ENCODE peak calls at places on chromosome 1, in six cellular contexts. One of them, this sample, is unnamed.

GRCh38 chr1:40039245-40039756 is 1.2 kb upstream of the CAP1 start:
- DNase-seq in GM06990: peak; percentile 69
- DNase-seq in endothelial cell: no peak
- DNase-seq in HFFc6: peak; percentile 51
- DNase-seq in HL-60: no peak
- DNase-seq in type B pancreatic cell: no peak
- DNase-seq in this sample: no peak

GRCh38 chr1:70353641-70354331 is 736 bp downstream of the ANKRD13C start:
- DNase-seq in HFFc6: peak; percentile 79
- DNase-seq in type B pancreatic cell: no peak
- DNase-seq in HL-60: no peak
- DNase-seq in GM06990: no peak
- DNase-seq in endothelial cell: peak; percentile 30
- DNase-seq in this sample: peak; percentile 76

GRCh38 chr1:14366361-14367018 is 232.0 kb upstream of the KAZN start:
- DNase-seq in HL-60: no peak
- DNase-seq in type B pancreatic cell: no peak
- DNase-seq in GM06990: no peak
- DNase-seq in HFFc6: no peak
- DNase-seq in endothelial cell: peak; percentile 6
- DNase-seq in this sample: no peak

GRCh38 chr1:30700528-30701265 is 22.7 kb downstream of the MATN1 start:
- DNase-seq in type B pancreatic cell: no peak
- DNase-seq in HFFc6: peak; percentile 67
- DNase-seq in GM06990: no peak
- DNase-seq in HL-60: no peak
- DNase-seq in endothelial cell: no peak
- DNase-seq in this sample: no peak

GRCh38 chr1:29490204-29490934 is 254.0 kb downstream of the PTPRU start:
- DNase-seq in HL-60: no peak
- DNase-seq in HFFc6: no peak
- DNase-seq in type B pancreatic cell: no peak
- DNase-seq in GM06990: no peak
- DNase-seq in endothelial cell: no peak
- DNase-seq in this sample: no peak

GRCh38 chr1:92476071-92476607 is 10.6 kb downstream of the GFI1 start:
- DNase-seq in HFFc6: no peak
- DNase-seq in HL-60: peak; percentile 91
- DNase-seq in type B pancreatic cell: no peak
- DNase-seq in GM06990: peak; percentile 33
- DNase-seq in endothelial cell: no peak
- DNase-seq in this sample: peak; percentile 93

GRCh38 chr1:3246251-3246650 is 177.2 kb downstream of the PRDM16 start:
- DNase-seq in GM06990: no peak
- DNase-seq in HFFc6: no peak
- DNase-seq in HL-60: no peak
- DNase-seq in type B pancreatic cell: no peak
- DNase-seq in endothelial cell: no peak
- DNase-seq in this sample: no peak

GRCh38 chr1:171664976-171665375 is 12.5 kb upstream of the MYOC start:
- DNase-seq in endothelial cell: no peak
- DNase-seq in type B pancreatic cell: no peak
- DNase-seq in HL-60: no peak
- DNase-seq in HFFc6: no peak
- DNase-seq in GM06990: no peak
- DNase-seq in this sample: no peak

GRCh38 chr1:244801246-244801645 is 34.2 kb upstream of the COX20 start:
- DNase-seq in type B pancreatic cell: no peak
- DNase-seq in GM06990: peak; percentile 29
- DNase-seq in HL-60: peak; percentile 28
- DNase-seq in endothelial cell: peak; percentile 15
- DNase-seq in HFFc6: no peak
- DNase-seq in this sample: peak; percentile 75

GRCh38 chr1:200033511-200034261 is 6.2 kb downstream of the NR5A2 start:
- DNase-seq in endothelial cell: no peak
- DNase-seq in type B pancreatic cell: no peak
- DNase-seq in GM06990: no peak
- DNase-seq in HFFc6: no peak
- DNase-seq in HL-60: no peak
- DNase-seq in this sample: no peak

GRCh38 chr1:43786975-43787374 is 79.6 kb downstream of the ST3GAL3 start:
- DNase-seq in GM06990: no peak
- DNase-seq in type B pancreatic cell: no peak
- DNase-seq in endothelial cell: no peak
- DNase-seq in HFFc6: no peak
- DNase-seq in HL-60: no peak
- DNase-seq in this sample: no peak

GRCh38 chr1:215682232-215682631 is 115.1 kb downstream of the KCTD3 start:
- DNase-seq in endothelial cell: no peak
- DNase-seq in type B pancreatic cell: no peak
- DNase-seq in HFFc6: peak; percentile 22
- DNase-seq in HL-60: no peak
- DNase-seq in GM06990: no peak
- DNase-seq in this sample: no peak

GRCh38 chr1:245934409-245934808 is 572.7 kb downstream of the SMYD3 start:
- DNase-seq in endothelial cell: no peak
- DNase-seq in HL-60: no peak
- DNase-seq in HFFc6: no peak
- DNase-seq in type B pancreatic cell: no peak
- DNase-seq in GM06990: no peak
- DNase-seq in this sample: no peak

GRCh38 chr1:234978397-234979291 is 150.0 kb downstream of the TOMM20 start:
- DNase-seq in HFFc6: peak; percentile 70
- DNase-seq in endothelial cell: no peak
- DNase-seq in GM06990: peak; percentile 90
- DNase-seq in HL-60: peak; percentile 90
- DNase-seq in type B pancreatic cell: no peak
- DNase-seq in this sample: peak; percentile 81

GRCh38 chr1:115978292-115978941 is 2.1 kb downstream of the SLC22A15 start:
- DNase-seq in GM06990: no peak
- DNase-seq in endothelial cell: no peak
- DNase-seq in HL-60: peak; percentile 68
- DNase-seq in type B pancreatic cell: no peak
- DNase-seq in HFFc6: no peak
- DNase-seq in this sample: no peak

GRCh38 chr1:53060580-53060979 is 1.4 kb upstream of the PODN start:
- DNase-seq in type B pancreatic cell: no peak
- DNase-seq in HL-60: no peak
- DNase-seq in GM06990: no peak
- DNase-seq in endothelial cell: no peak
- DNase-seq in HFFc6: peak; percentile 88
- DNase-seq in this sample: no peak

GRCh38 chr1:182054698-182055326 is 6.7 kb downstream of the ZNF648 start:
- DNase-seq in endothelial cell: peak; percentile 63
- DNase-seq in type B pancreatic cell: no peak
- DNase-seq in HL-60: no peak
- DNase-seq in HFFc6: no peak
- DNase-seq in GM06990: no peak
- DNase-seq in this sample: peak; percentile 79

GRCh38 chr1:107976431-107977215 is 11.6 kb upstream of the VAV3 start:
- DNase-seq in endothelial cell: no peak
- DNase-seq in GM06990: peak; percentile 12
- DNase-seq in HFFc6: no peak
- DNase-seq in HL-60: no peak
- DNase-seq in type B pancreatic cell: no peak
- DNase-seq in this sample: peak; percentile 22

GRCh38 chr1:22818061-22818770 is 107.6 kb downstream of the EPHB2 start:
- DNase-seq in type B pancreatic cell: no peak
- DNase-seq in endothelial cell: no peak
- DNase-seq in HL-60: no peak
- DNase-seq in HFFc6: no peak
- DNase-seq in GM06990: no peak
- DNase-seq in this sample: no peak

GRCh38 chr1:213457733-213458132 is 406.7 kb downstream of the RPS6KC1 start:
- DNase-seq in HL-60: no peak
- DNase-seq in type B pancreatic cell: no peak
- DNase-seq in endothelial cell: no peak
- DNase-seq in HFFc6: no peak
- DNase-seq in GM06990: no peak
- DNase-seq in this sample: no peak

GRCh38 chr1:216310776-216311175 is 112.5 kb downstream of the USH2A start:
- DNase-seq in HFFc6: peak; percentile 27
- DNase-seq in type B pancreatic cell: no peak
- DNase-seq in endothelial cell: peak; percentile 58
- DNase-seq in HL-60: no peak
- DNase-seq in GM06990: no peak
- DNase-seq in this sample: no peak

GRCh38 chr1:172874950-172875349 is 175.8 kb downstream of the TNFSF18 start:
- DNase-seq in HL-60: no peak
- DNase-seq in HFFc6: peak; percentile 25
- DNase-seq in GM06990: no peak
- DNase-seq in type B pancreatic cell: no peak
- DNase-seq in endothelial cell: no peak
- DNase-seq in this sample: peak; percentile 46

GRCh38 chr1:178417858-178418257 is 78.9 kb downstream of the CLEC20A start:
- DNase-seq in type B pancreatic cell: no peak
- DNase-seq in HL-60: no peak
- DNase-seq in endothelial cell: no peak
- DNase-seq in HFFc6: peak; percentile 96
- DNase-seq in GM06990: no peak
- DNase-seq in this sample: no peak

GRCh38 chr1:206829875-206830274 is 35.5 kb upstream of the IL20 start:
- DNase-seq in type B pancreatic cell: no peak
- DNase-seq in HL-60: peak; percentile 42
- DNase-seq in endothelial cell: no peak
- DNase-seq in HFFc6: no peak
- DNase-seq in GM06990: no peak
- DNase-seq in this sample: peak; percentile 46

GRCh38 chr1:97190326-97190725 is 468.7 kb downstream of the PTBP2 start:
- DNase-seq in type B pancreatic cell: no peak
- DNase-seq in GM06990: no peak
- DNase-seq in HL-60: no peak
- DNase-seq in endothelial cell: no peak
- DNase-seq in HFFc6: peak; percentile 28
- DNase-seq in this sample: no peak

GRCh38 chr1:227895828-227896685 is 51.7 kb downstream of the WNT9A start:
- DNase-seq in type B pancreatic cell: peak; percentile 76
- DNase-seq in GM06990: no peak
- DNase-seq in HL-60: no peak
- DNase-seq in HFFc6: no peak
- DNase-seq in endothelial cell: peak; percentile 3
- DNase-seq in this sample: no peak

DNA sequence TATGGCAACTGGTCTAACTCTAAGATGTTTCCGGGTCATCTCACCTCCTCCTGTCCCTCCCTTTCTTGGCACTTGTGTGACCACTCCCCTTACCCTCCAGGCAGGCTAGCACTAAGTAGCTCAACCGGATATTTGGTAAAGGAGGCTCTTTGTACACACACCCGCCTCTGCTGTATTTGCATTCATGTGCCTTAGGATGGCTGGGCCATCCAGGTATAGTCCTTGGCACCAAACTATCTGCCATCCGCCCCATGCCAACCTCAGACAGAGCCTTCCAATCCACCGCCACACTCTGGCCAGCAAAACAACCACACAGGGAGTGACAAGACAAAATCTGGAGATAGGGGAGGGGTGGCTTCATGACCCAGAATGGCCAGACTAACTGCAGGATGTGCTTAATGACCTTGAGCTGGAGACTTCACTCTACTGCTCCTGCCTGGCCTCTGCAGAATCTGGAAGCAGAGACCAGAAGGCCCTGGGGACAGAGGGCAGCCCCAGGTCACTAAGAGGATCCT is 59.5 kb downstream of the CDK18 start:
- DNase-seq in endothelial cell: no peak
- DNase-seq in GM06990: no peak
- DNase-seq in HFFc6: no peak
- DNase-seq in HL-60: no peak
- DNase-seq in type B pancreatic cell: peak; percentile 57
- DNase-seq in this sample: no peak
- TF ChIP-seq CTCF in endothelial cell: no peak
- TF ChIP-seq CTCF in GM06990: no peak
- TF ChIP-seq CTCF in HFFc6: no peak
- TF ChIP-seq CTCF in HL-60: no peak
- TF ChIP-seq CTCF in type B pancreatic cell: no peak
- TF ChIP-seq CTCF in this sample: no peak

DNA sequence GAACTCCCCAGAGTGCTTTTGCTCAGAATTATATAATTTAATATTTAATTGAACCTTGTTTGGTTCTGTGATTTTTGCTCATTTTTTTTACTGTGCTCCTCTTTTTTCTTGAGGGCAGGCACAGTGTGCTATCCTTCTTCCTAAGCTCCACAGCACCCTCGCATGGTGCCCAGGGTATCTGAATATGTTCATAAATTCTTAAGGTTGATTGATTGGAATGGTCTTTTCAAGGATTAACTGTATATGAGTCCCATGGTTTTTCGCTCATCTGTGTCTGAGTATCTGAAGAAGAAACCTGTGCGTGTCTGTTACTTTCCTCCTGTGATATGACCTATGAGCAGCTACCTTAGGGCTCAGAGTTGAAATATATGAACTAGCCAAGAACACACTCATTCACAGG is 393.7 kb downstream of the HLX start:
- DNase-seq in GM06990: no peak
- DNase-seq in type B pancreatic cell: no peak
- DNase-seq in HFFc6: no peak
- DNase-seq in endothelial cell: no peak
- DNase-seq in HL-60: no peak
- DNase-seq in this sample: no peak
- TF ChIP-seq CTCF in GM06990: no peak
- TF ChIP-seq CTCF in type B pancreatic cell: no peak
- TF ChIP-seq CTCF in HFFc6: peak; percentile 12
- TF ChIP-seq CTCF in endothelial cell: no peak
- TF ChIP-seq CTCF in HL-60: no peak
- TF ChIP-seq CTCF in this sample: no peak

GRCh38 chr1:161869291-161869690 is 103.2 kb downstream of the ATF6 start:
- DNase-seq in HL-60: no peak
- DNase-seq in GM06990: no peak
- DNase-seq in HFFc6: no peak
- DNase-seq in endothelial cell: no peak
- DNase-seq in type B pancreatic cell: no peak
- DNase-seq in this sample: no peak

GRCh38 chr1:161863549-161863948 is 97.4 kb downstream of the ATF6 start:
- DNase-seq in GM06990: no peak
- DNase-seq in type B pancreatic cell: no peak
- DNase-seq in endothelial cell: no peak
- DNase-seq in HFFc6: no peak
- DNase-seq in HL-60: no peak
- DNase-seq in this sample: no peak

DNA sequence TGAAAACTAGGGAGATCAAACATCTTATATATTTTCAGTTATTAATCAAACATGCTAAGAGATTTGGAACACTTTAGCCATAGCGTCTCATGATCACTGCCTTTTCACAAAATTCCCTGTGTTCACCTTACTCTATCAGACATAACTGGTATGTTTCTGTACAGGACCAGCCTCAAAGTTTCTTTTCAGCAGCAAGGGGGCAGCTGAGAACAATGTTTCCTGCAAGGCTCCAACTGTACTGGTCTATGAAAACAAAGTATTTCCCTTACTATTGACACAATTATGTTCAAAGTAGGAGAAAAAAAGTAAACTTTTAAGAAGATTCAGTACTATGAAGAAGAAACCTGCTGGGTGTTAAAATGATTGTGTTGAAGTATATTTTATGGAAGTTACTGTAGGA is 98.5 kb downstream of the ATF6 start:
- DNase-seq in endothelial cell: peak; percentile 5
- DNase-seq in GM06990: no peak
- DNase-seq in type B pancreatic cell: no peak
- DNase-seq in HFFc6: peak; percentile 43
- DNase-seq in HL-60: no peak
- DNase-seq in this sample: peak; percentile 2
- TF ChIP-seq CTCF in endothelial cell: no peak
- TF ChIP-seq CTCF in GM06990: no peak
- TF ChIP-seq CTCF in type B pancreatic cell: no peak
- TF ChIP-seq CTCF in HFFc6: peak; percentile 73
- TF ChIP-seq CTCF in HL-60: no peak
- TF ChIP-seq CTCF in this sample: no peak

GRCh38 chr1:34591751-34592629 is 162.9 kb upstream of the GJB5 start:
- DNase-seq in HFFc6: no peak
- DNase-seq in HL-60: no peak
- DNase-seq in endothelial cell: no peak
- DNase-seq in GM06990: no peak
- DNase-seq in type B pancreatic cell: no peak
- DNase-seq in this sample: no peak
- TF ChIP-seq CTCF in HFFc6: peak; percentile 32
- TF ChIP-seq CTCF in HL-60: peak; percentile 9
- TF ChIP-seq CTCF in endothelial cell: no peak
- TF ChIP-seq CTCF in GM06990: peak; percentile 21
- TF ChIP-seq CTCF in type B pancreatic cell: no peak
- TF ChIP-seq CTCF in this sample: no peak

This sample was measured in activated CD8-positive, alpha-beta T cell treated with anti-CD3 and anti-CD28 coated beads for 36 hours.